ENCODE peak calls at places on chromosomes 6 and 20, in nine cellular contexts. Q, F, P, D, Y, R, O, E and A are unnamed samples.

GRCh38 chr6:10414766-10415592 is at the start of gene TFAP2A:
- DNase-seq in O (no peak), P (no peak), Y (no peak), Q (peak; percentile 75), R (peak; percentile 89), F (no peak), D (no peak), E (no peak), A (no peak)

GRCh38 chr6:144150673-144151009 is 324 bp downstream of the STX11 start:
- DNase-seq in D (no peak), F (no peak), P (no peak), O (peak; percentile 41), Q (no peak), Y (no peak), R (no peak), E (peak; percentile 33), A (peak; percentile 56)

GRCh38 chr6:148935705-148936306 is 189.0 kb downstream of the UST start:
- DNase-seq in P (no peak), F (no peak), E (no peak), R (no peak), Y (no peak), D (peak; percentile 37), O (no peak), Q (peak; percentile 13), A (no peak)

GRCh38 chr6:110287462-110288341 is 70.4 kb downstream of the METTL24 start:
- DNase-seq in E (no peak), F (no peak), D (no peak), P (no peak), O (no peak), Q (no peak), R (no peak), Y (no peak), A (no peak)

GRCh38 chr20:51837436-51837835 is 35.1 kb upstream of the SALL4 start:
- DNase-seq in R (no peak), O (no peak), D (no peak), P (no peak), F (no peak), Q (no peak), E (no peak), Y (no peak), A (no peak)

GRCh38 chr20:62549029-62549428 is 73.2 kb upstream of the GATA5 start:
- DNase-seq in Y (no peak), O (no peak), D (no peak), E (no peak), Q (no peak), F (no peak), P (no peak), R (no peak), A (no peak)

GRCh38 chr6:80142586-80142985 is 36.1 kb downstream of the BCKDHB start:
- DNase-seq in P (no peak), D (no peak), Q (no peak), O (no peak), R (no peak), F (no peak), Y (no peak), E (no peak), A (no peak)

GRCh38 chr20:32925481-32926196 is 66.9 kb downstream of the EFCAB8 start:
- DNase-seq in P (peak; percentile 95), O (no peak), D (no peak), R (no peak), E (no peak), Q (no peak), Y (peak; percentile 14), F (no peak), A (no peak)

GRCh38 chr6:31355540-31355988 is 1.4 kb downstream of the HLA-B start:
- DNase-seq in O (no peak), R (no peak), F (no peak), Y (no peak), P (no peak), Q (no peak), D (no peak), E (no peak), A (no peak)

GRCh38 chr6:31359556-31359955 is 2.6 kb upstream of the HLA-B start:
- DNase-seq in P (no peak), D (no peak), O (no peak), Y (no peak), F (no peak), E (no peak), Q (no peak), R (no peak), A (no peak)

GRCh38 chr6:31356946-31357466 is at the start of gene HLA-B:
- DNase-seq in F (peak; percentile 90), Y (peak; percentile 87), O (peak; percentile 47), P (no peak), R (peak; percentile 82), E (peak; percentile 86), D (peak; percentile 90), Q (peak; percentile 84), A (peak; percentile 88)

GRCh38 chr6:31356216-31356945 is 598 bp downstream of the HLA-B start:
- DNase-seq in Y (peak; percentile 49), E (peak; percentile 44), F (peak; percentile 43), O (no peak), D (peak; percentile 29), R (no peak), P (no peak), Q (no peak), A (peak; percentile 72)

DNA sequence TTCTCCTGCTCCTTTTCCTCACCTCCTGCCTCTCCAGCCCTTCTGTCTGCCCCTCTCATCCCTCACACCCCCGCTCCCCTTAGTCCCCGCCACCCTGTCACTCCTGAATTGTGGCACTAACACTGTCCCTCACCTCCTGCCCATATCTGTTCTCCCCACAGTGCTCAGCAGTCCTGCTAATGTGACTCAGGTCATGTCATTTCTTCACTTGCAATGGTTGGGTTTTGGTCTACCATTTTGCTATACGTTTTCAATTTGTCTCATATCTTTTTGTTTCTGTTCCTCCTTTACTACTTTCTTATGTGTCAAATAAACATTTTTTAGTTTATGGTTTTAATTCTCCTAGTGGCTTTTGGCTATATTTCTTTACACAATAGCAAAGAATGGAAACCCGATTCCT is 1.3 kb upstream of the HLA-B start:
- DNase-seq in F (no peak), P (no peak), Q (no peak), E (no peak), O (no peak), Y (no peak), D (no peak), R (no peak), A (no peak)
- TF ChIP-seq POLR2A in F (no peak), P (no peak), Q (no peak), E (no peak), O (no peak), Y (no peak), D (no peak), R (no peak), A (no peak)

GRCh38 chr20:36149469-36149868 is 5.1 kb upstream of the EPB41L1 start:
- DNase-seq in Q (no peak), D (peak; percentile 89), Y (peak; percentile 63), P (no peak), R (no peak), F (peak; percentile 85), E (no peak), O (no peak), A (peak; percentile 55)

GRCh38 chr20:36149012-36149411 is 5.5 kb upstream of the EPB41L1 start:
- DNase-seq in O (no peak), R (no peak), P (no peak), F (no peak), E (no peak), D (no peak), Y (no peak), Q (no peak), A (no peak)

GRCh38 chr20:36150847-36151539 is 3.5 kb upstream of the EPB41L1 start:
- DNase-seq in O (no peak), E (peak; percentile 31), R (no peak), Y (no peak), F (no peak), D (peak; percentile 79), Q (no peak), P (no peak), A (no peak)

GRCh38 chr20:36152266-36152665 is 2.3 kb upstream of the EPB41L1 start:
- DNase-seq in P (no peak), O (no peak), D (no peak), Q (no peak), R (no peak), F (peak; percentile 54), E (peak; percentile 34), Y (no peak), A (no peak)

GRCh38 chr20:36150489-36150846 is 4.1 kb upstream of the EPB41L1 start:
- DNase-seq in Q (no peak), E (no peak), O (no peak), Y (no peak), D (no peak), F (no peak), P (no peak), R (no peak), A (no peak)
- TF ChIP-seq POLR2A in Q (no peak), E (no peak), O (no peak), Y (no peak), D (no peak), F (no peak), P (no peak), R (no peak), A (no peak)

GRCh38 chr6:136226674-136227377 is 23.3 kb downstream of the MTFR2 start:
- DNase-seq in E (no peak), F (no peak), P (no peak), O (no peak), R (no peak), Q (no peak), D (no peak), Y (no peak), A (no peak)

GRCh38 chr6:136230219-136230980 is 19.7 kb downstream of the MTFR2 start:
- DNase-seq in O (no peak), R (no peak), Y (no peak), D (no peak), F (no peak), Q (no peak), E (no peak), P (no peak), A (no peak)

GRCh38 chr6:136226027-136226673 is 24.0 kb downstream of the MTFR2 start:
- DNase-seq in O (peak; percentile 36), F (no peak), Y (peak; percentile 69), P (no peak), R (no peak), E (peak; percentile 76), Q (peak; percentile 16), D (peak; percentile 41), A (peak; percentile 49)

GRCh38 chr6:136228811-136229210 is 21.3 kb downstream of the MTFR2 start:
- DNase-seq in F (no peak), P (no peak), Q (no peak), Y (no peak), O (no peak), R (no peak), D (no peak), E (no peak), A (no peak)

GRCh38 chr6:136225496-136225895 is 24.6 kb downstream of the MTFR2 start:
- DNase-seq in O (no peak), Q (no peak), E (no peak), F (no peak), P (no peak), D (no peak), R (no peak), Y (no peak), A (no peak)
- TF ChIP-seq POLR2A in O (no peak), Q (no peak), E (no peak), F (no peak), P (no peak), D (no peak), R (no peak), Y (no peak), A (no peak)

DNA sequence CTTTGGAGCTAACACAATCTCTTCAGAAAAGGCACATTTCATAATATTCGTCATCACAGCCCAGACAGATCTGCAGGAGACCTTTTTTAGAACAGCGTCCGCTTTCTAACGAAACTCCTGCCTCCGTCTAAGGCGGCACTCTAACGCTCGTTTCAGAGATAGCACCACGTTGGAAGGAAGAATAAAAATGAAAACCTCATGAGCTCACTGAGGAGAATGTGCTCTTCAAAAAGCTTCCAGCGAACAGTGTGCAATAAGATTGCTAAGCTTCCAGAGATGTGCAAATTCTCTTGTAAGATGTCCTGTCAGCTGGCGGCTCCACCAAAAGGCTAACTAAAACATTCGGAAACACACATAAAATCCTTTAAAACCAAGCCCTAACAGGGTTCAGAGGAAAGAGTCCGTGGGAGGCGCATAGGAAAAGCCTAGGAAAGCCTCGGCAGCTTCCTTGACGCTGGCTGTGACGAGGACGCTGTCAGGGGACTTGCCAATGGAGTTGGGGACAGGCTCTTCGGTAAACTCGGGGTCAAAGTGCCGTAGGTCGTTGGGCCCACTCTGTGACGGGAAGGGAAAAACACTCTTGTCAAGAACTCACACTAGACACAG is 117.6 kb upstream of the SLC2A12 start:
- DNase-seq in D (no peak), O (no peak), Q (no peak), E (peak; percentile 26), Y (no peak), F (no peak), P (no peak), R (no peak), A (no peak)
- TF ChIP-seq POLR2A in D (no peak), O (no peak), Q (no peak), E (no peak), Y (no peak), F (peak; percentile 15), P (no peak), R (no peak), A (no peak)